ENCODE peak calls at places on chromosomes 1 and 21, in six cellular contexts. P is uterus, Q is amygdala, V is T-cell, S is iris pigment epithelial cell, F is right lobe of liver. I is an unnamed sample.

GRCh38 chr1:100006688-100007087 is 36.9 kb downstream of the SLC35A3 start:
- DNase-seq in P (no peak), Q (no peak), V (no peak), S (no peak), F (no peak), I (no peak)

GRCh38 chr1:167628754-167629515 is 1.1 kb upstream of the RCSD1 start:
- DNase-seq in P (no peak), Q (no peak), V (no peak), S (no peak), F (no peak), I (no peak)

GRCh38 chr1:216705686-216706085 is 17.5 kb downstream of the ESRRG start:
- DNase-seq in P (no peak), Q (no peak), V (no peak), S (no peak), F (no peak), I (no peak)

GRCh38 chr1:44812822-44813543 is 4.7 kb downstream of the BTBD19 start:
- DNase-seq in P (peak), Q (no peak), V (no peak), S (no peak), F (peak), I (no peak)

GRCh38 chr1:161473363-161473762 is 31.9 kb upstream of the FCGR2A start:
- DNase-seq in P (no peak), Q (no peak), V (no peak), S (peak), F (no peak), I (peak)

GRCh38 chr1:205593967-205594366 is 37.8 kb downstream of the ELK4 start:
- DNase-seq in P (no peak), Q (no peak), V (no peak), S (no peak), F (no peak), I (no peak)

GRCh38 chr1:58968360-58968952 is 184.6 kb upstream of the JUN start:
- DNase-seq in P (peak), Q (peak), V (no peak), S (peak), F (peak), I (peak)

GRCh38 chr1:9009438-9010366 is 16.5 kb downstream of the SLC2A7 start:
- DNase-seq in P (no peak), Q (no peak), V (no peak), S (peak), F (no peak), I (no peak)

GRCh38 chr1:55447488-55447887 is 232.3 kb upstream of the USP24 start:
- DNase-seq in P (no peak), Q (no peak), V (no peak), S (peak), F (no peak), I (no peak)

GRCh38 chr1:109198043-109198695 is 15.5 kb upstream of the SARS1 start:
- DNase-seq in P (peak), Q (no peak), V (no peak), S (peak), F (no peak), I (peak)

GRCh38 chr1:80731241-80731894 is 1069.4 kb upstream of the ADGRL2 start:
- DNase-seq in P (no peak), Q (no peak), V (no peak), S (no peak), F (peak), I (no peak)

GRCh38 chr1:25072461-25072860 is 142.4 kb upstream of the RUNX3 start:
- DNase-seq in P (no peak), Q (no peak), V (no peak), S (no peak), F (no peak), I (no peak)

GRCh38 chr1:162857850-162858249 is 3.1 kb downstream of the CCDC190 start:
- DNase-seq in P (no peak), Q (no peak), V (no peak), S (peak), F (no peak), I (peak)

GRCh38 chr1:19222979-19223824 is 13.1 kb upstream of the UBR4 start:
- DNase-seq in P (no peak), Q (no peak), V (no peak), S (peak), F (no peak), I (no peak)

GRCh38 chr1:25568090-25568833 is 24.9 kb downstream of the LDLRAP1 start:
- DNase-seq in P (peak), Q (no peak), V (no peak), S (peak), F (no peak), I (peak)

GRCh38 chr1:177800386-177801058 is 169.3 kb downstream of the SEC16B start:
- DNase-seq in P (no peak), Q (no peak), V (no peak), S (peak), F (no peak), I (peak)

GRCh38 chr1:32717503-32717902 is 14.9 kb upstream of the SYNC start:
- DNase-seq in P (no peak), Q (no peak), V (no peak), S (no peak), F (no peak), I (no peak)

GRCh38 chr1:116711061-116711582 is 43.1 kb upstream of the CD2 start:
- DNase-seq in P (no peak), Q (no peak), V (no peak), S (no peak), F (no peak), I (no peak)

GRCh38 chr1:23793018-23793781 is 2.3 kb downstream of the LYPLA2 start:
- DNase-seq in P (no peak), Q (no peak), V (peak), S (peak), F (peak), I (no peak)

GRCh38 chr21:17427831-17428483 is 84.9 kb upstream of the CXADR start:
- DNase-seq in P (no peak), Q (no peak), V (no peak), S (no peak), F (no peak), I (no peak)

GRCh38 chr1:212073490-212073889 is 37.9 kb downstream of the DTL start:
- DNase-seq in P (no peak), Q (no peak), V (no peak), S (no peak), F (no peak), I (no peak)

GRCh38 chr1:111225717-111226400 is 1.7 kb upstream of the CHI3L2 start:
- DNase-seq in P (no peak), Q (no peak), V (peak), S (peak), F (no peak), I (no peak)

GRCh38 chr21:33848252-33848953 is 67.2 kb downstream of the ATP5PO start:
- DNase-seq in P (no peak), Q (no peak), V (no peak), S (no peak), F (no peak), I (no peak)

GRCh38 chr1:207844374-207844773 is 66.6 kb downstream of the CD34 start:
- DNase-seq in P (no peak), Q (no peak), V (no peak), S (peak), F (no peak), I (peak)

GRCh38 chr1:2882968-2883696 is 81.6 kb upstream of the TTC34 start:
- DNase-seq in P (no peak), Q (no peak), V (no peak), S (no peak), F (no peak), I (no peak)

GRCh38 chr1:30822966-30823581 is 65.5 kb upstream of the LAPTM5 start:
- DNase-seq in P (no peak), Q (no peak), V (no peak), S (peak), F (no peak), I (no peak)

GRCh38 chr1:231778009-231778719 is 151.6 kb downstream of the DISC1 start:
- DNase-seq in P (no peak), Q (no peak), V (no peak), S (peak), F (no peak), I (peak)